ENCODE peak calls at places on chromosomes 11 and 22, in five cellular contexts. One of them, this sample, is unnamed.

GRCh38 chr22:31650391-31650790 is 11.6 kb downstream of the PISD start:
- DNase-seq in CD4-positive, alpha-beta memory T cell: no peak
- DNase-seq in CD8-positive, alpha-beta memory T cell: no peak
- DNase-seq in fibroblast of lung: peak; percentile 74
- DNase-seq in ovary: no peak
- DNase-seq in this sample: peak; percentile 22

GRCh38 chr11:20042717-20043392 is 117.4 kb downstream of the DBX1 start:
- DNase-seq in CD4-positive, alpha-beta memory T cell: no peak
- DNase-seq in CD8-positive, alpha-beta memory T cell: no peak
- DNase-seq in fibroblast of lung: no peak
- DNase-seq in ovary: no peak
- DNase-seq in this sample: no peak

GRCh38 chr11:59426361-59427067 is at the start of gene OR5A2:
- DNase-seq in CD4-positive, alpha-beta memory T cell: no peak
- DNase-seq in CD8-positive, alpha-beta memory T cell: no peak
- DNase-seq in fibroblast of lung: no peak
- DNase-seq in ovary: no peak
- DNase-seq in this sample: no peak

GRCh38 chr11:68862426-68862825 is 20.7 kb upstream of the CPT1A start:
- DNase-seq in CD4-positive, alpha-beta memory T cell: no peak
- DNase-seq in CD8-positive, alpha-beta memory T cell: no peak
- DNase-seq in fibroblast of lung: no peak
- DNase-seq in ovary: no peak
- DNase-seq in this sample: no peak

GRCh38 chr11:88340366-88340930 is 2.9 kb upstream of the CTSC start:
- DNase-seq in CD4-positive, alpha-beta memory T cell: no peak
- DNase-seq in CD8-positive, alpha-beta memory T cell: no peak
- DNase-seq in fibroblast of lung: no peak
- DNase-seq in ovary: no peak
- DNase-seq in this sample: no peak

GRCh38 chr11:130945945-130946344 is 29.7 kb upstream of the SNX19 start:
- DNase-seq in CD4-positive, alpha-beta memory T cell: no peak
- DNase-seq in CD8-positive, alpha-beta memory T cell: no peak
- DNase-seq in fibroblast of lung: peak; percentile 74
- DNase-seq in ovary: peak; percentile 28
- DNase-seq in this sample: peak; percentile 84

GRCh38 chr11:111977141-111978027 is 40.2 kb downstream of the DIXDC1 start:
- DNase-seq in CD4-positive, alpha-beta memory T cell: peak; percentile 12
- DNase-seq in CD8-positive, alpha-beta memory T cell: no peak
- DNase-seq in fibroblast of lung: no peak
- DNase-seq in ovary: peak; percentile 70
- DNase-seq in this sample: peak; percentile 94

GRCh38 chr22:44597616-44598015 is 99.6 kb upstream of the RTL6 start:
- DNase-seq in CD4-positive, alpha-beta memory T cell: no peak
- DNase-seq in CD8-positive, alpha-beta memory T cell: no peak
- DNase-seq in fibroblast of lung: no peak
- DNase-seq in ovary: no peak
- DNase-seq in this sample: no peak

GRCh38 chr22:38315801-38316339 is 1.4 kb downstream of the CSNK1E start:
- DNase-seq in CD4-positive, alpha-beta memory T cell: peak; percentile 28
- DNase-seq in CD8-positive, alpha-beta memory T cell: no peak
- DNase-seq in fibroblast of lung: peak; percentile 33
- DNase-seq in ovary: no peak
- DNase-seq in this sample: no peak

GRCh38 chr22:26617251-26618199 is at the start of gene CRYBB1:
- DNase-seq in CD4-positive, alpha-beta memory T cell: no peak
- DNase-seq in CD8-positive, alpha-beta memory T cell: no peak
- DNase-seq in fibroblast of lung: peak; percentile 31
- DNase-seq in ovary: no peak
- DNase-seq in this sample: peak; percentile 77

GRCh38 chr11:115873813-115874212 is 369.6 kb upstream of the CADM1 start:
- DNase-seq in CD4-positive, alpha-beta memory T cell: no peak
- DNase-seq in CD8-positive, alpha-beta memory T cell: no peak
- DNase-seq in fibroblast of lung: no peak
- DNase-seq in ovary: no peak
- DNase-seq in this sample: no peak

GRCh38 chr11:57324154-57324885 is 432 bp downstream of the TNKS1BP1 start:
- DNase-seq in CD4-positive, alpha-beta memory T cell: no peak
- DNase-seq in CD8-positive, alpha-beta memory T cell: no peak
- DNase-seq in fibroblast of lung: peak; percentile 68
- DNase-seq in ovary: peak; percentile 77
- DNase-seq in this sample: peak; percentile 82

GRCh38 chr11:74681686-74682651 is 49.3 kb downstream of the CHRDL2 start:
- DNase-seq in CD4-positive, alpha-beta memory T cell: no peak
- DNase-seq in CD8-positive, alpha-beta memory T cell: no peak
- DNase-seq in fibroblast of lung: no peak
- DNase-seq in ovary: peak; percentile 32
- DNase-seq in this sample: peak; percentile 79

GRCh38 chr22:21791635-21792625 is 56.3 kb upstream of the YPEL1 start:
- DNase-seq in CD4-positive, alpha-beta memory T cell: no peak
- DNase-seq in CD8-positive, alpha-beta memory T cell: no peak
- DNase-seq in fibroblast of lung: peak; percentile 4
- DNase-seq in ovary: no peak
- DNase-seq in this sample: no peak

GRCh38 chr11:78957481-78958245 is 383.0 kb upstream of the NARS2 start:
- DNase-seq in CD4-positive, alpha-beta memory T cell: no peak
- DNase-seq in CD8-positive, alpha-beta memory T cell: no peak
- DNase-seq in fibroblast of lung: peak; percentile 68
- DNase-seq in ovary: no peak
- DNase-seq in this sample: no peak

GRCh38 chr11:115581871-115582639 is 77.8 kb upstream of the CADM1 start:
- DNase-seq in CD4-positive, alpha-beta memory T cell: no peak
- DNase-seq in CD8-positive, alpha-beta memory T cell: no peak
- DNase-seq in fibroblast of lung: peak; percentile 29
- DNase-seq in ovary: no peak
- DNase-seq in this sample: no peak

GRCh38 chr11:64484308-64485061 is 106.5 kb upstream of the SLC22A12 start:
- DNase-seq in CD4-positive, alpha-beta memory T cell: no peak
- DNase-seq in CD8-positive, alpha-beta memory T cell: no peak
- DNase-seq in fibroblast of lung: no peak
- DNase-seq in ovary: no peak
- DNase-seq in this sample: no peak

GRCh38 chr11:123308077-123308476 is 113.0 kb upstream of the CLMP start:
- DNase-seq in CD4-positive, alpha-beta memory T cell: no peak
- DNase-seq in CD8-positive, alpha-beta memory T cell: no peak
- DNase-seq in fibroblast of lung: peak; percentile 68
- DNase-seq in ovary: no peak
- DNase-seq in this sample: no peak

GRCh38 chr11:47398551-47398950 is 9.8 kb upstream of the SLC39A13 start:
- DNase-seq in CD4-positive, alpha-beta memory T cell: no peak
- DNase-seq in CD8-positive, alpha-beta memory T cell: no peak
- DNase-seq in fibroblast of lung: no peak
- DNase-seq in ovary: peak; percentile 17
- DNase-seq in this sample: no peak

GRCh38 chr11:23206736-23207336 is 346.6 kb upstream of the CCDC179 start:
- DNase-seq in CD4-positive, alpha-beta memory T cell: no peak
- DNase-seq in CD8-positive, alpha-beta memory T cell: no peak
- DNase-seq in fibroblast of lung: peak; percentile 11
- DNase-seq in ovary: no peak
- DNase-seq in this sample: no peak

GRCh38 chr22:43262990-43263644 is 76.2 kb upstream of the TTLL12 start:
- DNase-seq in CD4-positive, alpha-beta memory T cell: peak; percentile 41
- DNase-seq in CD8-positive, alpha-beta memory T cell: peak; percentile 40
- DNase-seq in fibroblast of lung: peak; percentile 1
- DNase-seq in ovary: peak; percentile 71
- DNase-seq in this sample: no peak

GRCh38 chr11:1168256-1168655 is 10.5 kb downstream of the MUC5AC start:
- DNase-seq in CD4-positive, alpha-beta memory T cell: no peak
- DNase-seq in CD8-positive, alpha-beta memory T cell: no peak
- DNase-seq in fibroblast of lung: no peak
- DNase-seq in ovary: no peak
- DNase-seq in this sample: no peak

GRCh38 chr11:99814021-99814420 is 793.3 kb downstream of the CNTN5 start:
- DNase-seq in CD4-positive, alpha-beta memory T cell: no peak
- DNase-seq in CD8-positive, alpha-beta memory T cell: no peak
- DNase-seq in fibroblast of lung: no peak
- DNase-seq in ovary: no peak
- DNase-seq in this sample: no peak
- H3K4me1 ChIP-seq in CD4-positive, alpha-beta memory T cell: no peaks in the 10 kb centered on the region
- H3K4me1 ChIP-seq in CD8-positive, alpha-beta memory T cell: no peaks in the 10 kb centered on the region
- H3K4me1 ChIP-seq in fibroblast of lung: no peaks in the 10 kb centered on the region
- H3K4me1 ChIP-seq in ovary: no peaks in the 10 kb centered on the region
- H3K4me1 ChIP-seq in this sample: no peaks in the 10 kb centered on the region

GRCh38 chr11:122163420-122163819 is 47.4 kb upstream of the BLID start:
- DNase-seq in CD4-positive, alpha-beta memory T cell: no peak
- DNase-seq in CD8-positive, alpha-beta memory T cell: no peak
- DNase-seq in fibroblast of lung: no peak
- DNase-seq in ovary: no peak
- DNase-seq in this sample: no peak

GRCh38 chr11:122170815-122171475 is 54.9 kb upstream of the BLID start:
- DNase-seq in CD4-positive, alpha-beta memory T cell: no peak
- DNase-seq in CD8-positive, alpha-beta memory T cell: no peak
- DNase-seq in fibroblast of lung: peak; percentile 60
- DNase-seq in ovary: no peak
- DNase-seq in this sample: no peak

GRCh38 chr11:122168218-122168617 is 52.2 kb upstream of the BLID start:
- DNase-seq in CD4-positive, alpha-beta memory T cell: no peak
- DNase-seq in CD8-positive, alpha-beta memory T cell: no peak
- DNase-seq in fibroblast of lung: no peak
- DNase-seq in ovary: no peak
- DNase-seq in this sample: no peak

GRCh38 chr11:122165972-122166371 is 50.0 kb upstream of the BLID start:
- DNase-seq in CD4-positive, alpha-beta memory T cell: no peak
- DNase-seq in CD8-positive, alpha-beta memory T cell: no peak
- DNase-seq in fibroblast of lung: no peak
- DNase-seq in ovary: no peak
- DNase-seq in this sample: no peak

GRCh38 chr11:122167100-122167499 is 51.1 kb upstream of the BLID start:
- DNase-seq in CD4-positive, alpha-beta memory T cell: no peak
- DNase-seq in CD8-positive, alpha-beta memory T cell: no peak
- DNase-seq in fibroblast of lung: peak; percentile 86
- DNase-seq in ovary: no peak
- DNase-seq in this sample: no peak
- H3K27ac ChIP-seq in CD4-positive, alpha-beta memory T cell: no peak overlapping the region
- H3K27ac ChIP-seq in CD8-positive, alpha-beta memory T cell: no peak overlapping the region
- H3K27ac ChIP-seq in fibroblast of lung: peak overlapping the region; percentile 66
- H3K27ac ChIP-seq in ovary: no peak overlapping the region
- H3K27ac ChIP-seq in this sample: no peak overlapping the region

GRCh38 chr22:50303515-50303847 is 4.0 kb downstream of the PLXNB2 start:
- DNase-seq in CD4-positive, alpha-beta memory T cell: no peak
- DNase-seq in CD8-positive, alpha-beta memory T cell: no peak
- DNase-seq in fibroblast of lung: no peak
- DNase-seq in ovary: peak; percentile 38
- DNase-seq in this sample: no peak
- H3K4me1 ChIP-seq in CD4-positive, alpha-beta memory T cell: peaks cover 5% of the 10 kb centered on the region
- H3K4me1 ChIP-seq in CD8-positive, alpha-beta memory T cell: no peaks in the 10 kb centered on the region
- H3K4me1 ChIP-seq in fibroblast of lung: peaks cover 53% of the 10 kb centered on the region
- H3K4me1 ChIP-seq in ovary: peaks cover 66% of the 10 kb centered on the region
- H3K4me1 ChIP-seq in this sample: no peaks in the 10 kb centered on the region

DNA sequence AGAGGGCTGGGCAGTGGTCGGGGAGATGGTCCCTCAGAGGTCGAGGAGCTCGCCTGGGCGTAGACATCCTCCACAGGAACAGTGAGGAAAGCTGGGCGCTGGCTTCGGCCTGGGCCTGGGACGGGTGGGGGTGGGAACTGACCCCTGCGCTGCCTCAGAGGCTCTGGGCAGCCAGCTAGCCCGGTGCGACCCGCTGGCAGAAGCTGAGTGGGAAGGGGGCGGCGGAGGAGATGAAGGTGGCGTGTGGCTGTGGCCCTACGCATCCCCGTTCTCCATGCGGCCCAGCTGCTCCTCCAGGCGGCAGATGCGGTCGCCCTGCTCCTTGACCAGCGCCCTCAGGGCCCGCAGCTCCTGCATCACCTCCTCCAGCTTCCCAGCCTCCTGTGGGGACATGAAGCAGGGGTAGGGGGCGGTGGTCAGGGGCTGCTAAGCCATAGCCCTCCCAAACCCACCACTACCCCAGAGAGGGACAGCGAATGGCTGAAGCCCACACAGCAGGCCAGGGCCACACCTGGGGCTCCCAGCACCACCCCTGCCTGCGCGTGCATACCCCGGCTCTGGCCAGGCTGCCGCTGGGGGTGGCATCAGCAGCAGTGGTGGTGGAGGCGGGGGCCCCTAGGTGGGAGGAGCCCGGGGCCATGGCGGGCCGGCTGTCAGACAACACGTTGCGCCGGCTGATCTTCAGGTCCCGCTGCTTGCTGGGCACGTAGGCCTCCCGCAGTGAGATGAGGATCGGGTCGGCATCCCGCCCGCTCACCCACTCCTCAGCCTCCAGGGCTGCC is 830 bp upstream of the PTPRCAP start:
- DNase-seq in CD4-positive, alpha-beta memory T cell: peak; percentile 74
- DNase-seq in CD8-positive, alpha-beta memory T cell: peak; percentile 74
- DNase-seq in fibroblast of lung: no peak
- DNase-seq in ovary: no peak
- DNase-seq in this sample: peak; percentile 63
- H3K27ac ChIP-seq in CD4-positive, alpha-beta memory T cell: peak overlapping the region; percentile 78
- H3K27ac ChIP-seq in CD8-positive, alpha-beta memory T cell: peak overlapping the region; percentile 79
- H3K27ac ChIP-seq in fibroblast of lung: no peak overlapping the region
- H3K27ac ChIP-seq in ovary: no peak overlapping the region
- H3K27ac ChIP-seq in this sample: no peak overlapping the region

GRCh38 chr11:45852712-45853101 is 5.4 kb downstream of the CRY2 start:
- DNase-seq in CD4-positive, alpha-beta memory T cell: no peak
- DNase-seq in CD8-positive, alpha-beta memory T cell: no peak
- DNase-seq in fibroblast of lung: no peak
- DNase-seq in ovary: no peak
- DNase-seq in this sample: no peak
- H3K4me1 ChIP-seq in CD4-positive, alpha-beta memory T cell: peaks cover 29% of the 10 kb centered on the region
- H3K4me1 ChIP-seq in CD8-positive, alpha-beta memory T cell: peaks cover 29% of the 10 kb centered on the region
- H3K4me1 ChIP-seq in fibroblast of lung: peaks cover 12% of the 10 kb centered on the region
- H3K4me1 ChIP-seq in ovary: peaks cover 21% of the 10 kb centered on the region
- H3K4me1 ChIP-seq in this sample: peaks cover 12% of the 10 kb centered on the region

DNA sequence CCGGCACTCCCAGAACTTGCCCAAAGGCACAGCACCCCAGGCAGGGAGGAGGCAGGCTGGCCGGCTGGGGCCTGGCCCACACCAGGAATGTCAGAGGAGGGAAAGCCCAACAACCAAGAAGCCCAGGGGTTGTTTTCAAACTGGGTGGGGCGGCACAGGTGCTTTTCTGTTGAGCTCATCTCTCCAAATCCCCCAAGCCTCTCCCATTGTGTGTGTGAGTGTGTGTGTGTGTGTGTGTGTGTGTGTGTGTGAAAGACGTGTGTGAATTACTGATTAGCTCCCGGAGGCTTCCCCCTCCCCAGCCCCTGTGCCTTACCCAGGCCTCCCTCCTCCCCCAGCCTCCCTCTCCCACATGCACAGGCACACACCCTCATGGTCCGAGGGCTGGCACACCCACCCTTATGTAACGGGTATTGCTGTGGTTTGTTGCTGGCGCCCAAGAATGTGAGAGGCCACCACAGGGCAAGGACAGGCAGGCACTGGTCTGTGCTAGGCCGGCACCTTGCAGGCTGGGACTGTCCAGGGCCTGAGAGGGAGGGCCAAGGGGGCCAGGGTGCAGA is 15.9 kb downstream of the TRIM29 start:
- DNase-seq in CD4-positive, alpha-beta memory T cell: no peak
- DNase-seq in CD8-positive, alpha-beta memory T cell: no peak
- DNase-seq in fibroblast of lung: no peak
- DNase-seq in ovary: no peak
- DNase-seq in this sample: no peak
- H3K27ac ChIP-seq in CD4-positive, alpha-beta memory T cell: no peak overlapping the region
- H3K27ac ChIP-seq in CD8-positive, alpha-beta memory T cell: no peak overlapping the region
- H3K27ac ChIP-seq in fibroblast of lung: no peak overlapping the region
- H3K27ac ChIP-seq in ovary: no peak overlapping the region
- H3K27ac ChIP-seq in this sample: no peak overlapping the region